ENCODE peak calls at places on chromosomes 12 and 14, in nine cellular contexts. One of them, this sample, is unnamed.

GRCh38 chr14:21352587-21352986 is 31.2 kb downstream of the SUPT16H start:
- DNase-seq in activated naive CD4-positive, alpha-beta T cell treated with Interleukin-2 at 50 U/mL for 16 hours: no peak
- DNase-seq in transverse colon: no peak
- DNase-seq in CD4-positive, CD25-positive, alpha-beta regulatory T cell: no peak
- DNase-seq in left colon: no peak
- DNase-seq in amniotic stem cell: no peak
- DNase-seq in NCI-H1417: no peak
- DNase-seq in Karpas-422: no peak
- DNase-seq in CD8-positive, alpha-beta memory T cell: no peak
- DNase-seq in this sample: no peak

GRCh38 chr12:29398495-29398894 is 17.5 kb upstream of the ERGIC2 start:
- DNase-seq in CD4-positive, CD25-positive, alpha-beta regulatory T cell: no peak
- DNase-seq in left colon: no peak
- DNase-seq in NCI-H1417: no peak
- DNase-seq in transverse colon: no peak
- DNase-seq in Karpas-422: no peak
- DNase-seq in CD8-positive, alpha-beta memory T cell: no peak
- DNase-seq in amniotic stem cell: no peak
- DNase-seq in activated naive CD4-positive, alpha-beta T cell treated with Interleukin-2 at 50 U/mL for 16 hours: no peak
- DNase-seq in this sample: no peak

GRCh38 chr12:122081697-122082221 is 3.2 kb downstream of the MLXIP start:
- DNase-seq in transverse colon: peak
- DNase-seq in left colon: peak
- DNase-seq in CD4-positive, CD25-positive, alpha-beta regulatory T cell: peak
- DNase-seq in activated naive CD4-positive, alpha-beta T cell treated with Interleukin-2 at 50 U/mL for 16 hours: no peak
- DNase-seq in amniotic stem cell: no peak
- DNase-seq in NCI-H1417: peak
- DNase-seq in Karpas-422: peak
- DNase-seq in CD8-positive, alpha-beta memory T cell: peak
- DNase-seq in this sample: no peak

GRCh38 chr14:38238332-38238731 is 17.6 kb downstream of the CLEC14A start:
- DNase-seq in amniotic stem cell: no peak
- DNase-seq in transverse colon: no peak
- DNase-seq in activated naive CD4-positive, alpha-beta T cell treated with Interleukin-2 at 50 U/mL for 16 hours: no peak
- DNase-seq in CD4-positive, CD25-positive, alpha-beta regulatory T cell: no peak
- DNase-seq in NCI-H1417: no peak
- DNase-seq in left colon: no peak
- DNase-seq in CD8-positive, alpha-beta memory T cell: no peak
- DNase-seq in Karpas-422: no peak
- DNase-seq in this sample: no peak

GRCh38 chr14:66383771-66384170 is 102.4 kb upstream of the CCDC196 start:
- DNase-seq in activated naive CD4-positive, alpha-beta T cell treated with Interleukin-2 at 50 U/mL for 16 hours: no peak
- DNase-seq in transverse colon: no peak
- DNase-seq in CD4-positive, CD25-positive, alpha-beta regulatory T cell: no peak
- DNase-seq in left colon: no peak
- DNase-seq in amniotic stem cell: no peak
- DNase-seq in Karpas-422: no peak
- DNase-seq in NCI-H1417: no peak
- DNase-seq in CD8-positive, alpha-beta memory T cell: no peak
- DNase-seq in this sample: no peak

GRCh38 chr14:64680013-64680674 is 24.1 kb upstream of the PLEKHG3 start:
- DNase-seq in left colon: peak
- DNase-seq in CD8-positive, alpha-beta memory T cell: no peak
- DNase-seq in Karpas-422: no peak
- DNase-seq in transverse colon: peak
- DNase-seq in CD4-positive, CD25-positive, alpha-beta regulatory T cell: no peak
- DNase-seq in activated naive CD4-positive, alpha-beta T cell treated with Interleukin-2 at 50 U/mL for 16 hours: no peak
- DNase-seq in NCI-H1417: peak
- DNase-seq in amniotic stem cell: no peak
- DNase-seq in this sample: no peak

GRCh38 chr12:115337693-115338543 is 653.9 kb upstream of the TBX3 start:
- DNase-seq in CD4-positive, CD25-positive, alpha-beta regulatory T cell: no peak
- DNase-seq in amniotic stem cell: peak
- DNase-seq in Karpas-422: no peak
- DNase-seq in activated naive CD4-positive, alpha-beta T cell treated with Interleukin-2 at 50 U/mL for 16 hours: no peak
- DNase-seq in NCI-H1417: peak
- DNase-seq in left colon: peak
- DNase-seq in CD8-positive, alpha-beta memory T cell: no peak
- DNase-seq in transverse colon: peak
- DNase-seq in this sample: peak

GRCh38 chr12:68001486-68002466 is 12.5 kb downstream of the IFNG-AS1 start:
- DNase-seq in transverse colon: no peak
- DNase-seq in NCI-H1417: peak
- DNase-seq in CD4-positive, CD25-positive, alpha-beta regulatory T cell: peak
- DNase-seq in Karpas-422: peak
- DNase-seq in activated naive CD4-positive, alpha-beta T cell treated with Interleukin-2 at 50 U/mL for 16 hours: no peak
- DNase-seq in CD8-positive, alpha-beta memory T cell: no peak
- DNase-seq in left colon: no peak
- DNase-seq in amniotic stem cell: no peak
- DNase-seq in this sample: peak

GRCh38 chr12:132561784-132562156 is 48.6 kb downstream of the LRCOL1 start:
- DNase-seq in amniotic stem cell: no peak
- DNase-seq in transverse colon: no peak
- DNase-seq in left colon: no peak
- DNase-seq in Karpas-422: peak
- DNase-seq in NCI-H1417: no peak
- DNase-seq in CD4-positive, CD25-positive, alpha-beta regulatory T cell: no peak
- DNase-seq in CD8-positive, alpha-beta memory T cell: no peak
- DNase-seq in activated naive CD4-positive, alpha-beta T cell treated with Interleukin-2 at 50 U/mL for 16 hours: peak
- DNase-seq in this sample: peak

GRCh38 chr14:69574266-69574953 is at the start of gene CCDC177:
- DNase-seq in Karpas-422: peak
- DNase-seq in CD4-positive, CD25-positive, alpha-beta regulatory T cell: peak
- DNase-seq in transverse colon: peak
- DNase-seq in CD8-positive, alpha-beta memory T cell: peak
- DNase-seq in activated naive CD4-positive, alpha-beta T cell treated with Interleukin-2 at 50 U/mL for 16 hours: peak
- DNase-seq in NCI-H1417: peak
- DNase-seq in amniotic stem cell: no peak
- DNase-seq in left colon: no peak
- DNase-seq in this sample: peak

GRCh38 chr12:54404061-54405004 is 14.7 kb downstream of the ITGA5 start:
- DNase-seq in transverse colon: peak
- DNase-seq in amniotic stem cell: peak
- DNase-seq in activated naive CD4-positive, alpha-beta T cell treated with Interleukin-2 at 50 U/mL for 16 hours: peak
- DNase-seq in CD8-positive, alpha-beta memory T cell: peak
- DNase-seq in left colon: no peak
- DNase-seq in NCI-H1417: peak
- DNase-seq in CD4-positive, CD25-positive, alpha-beta regulatory T cell: peak
- DNase-seq in Karpas-422: peak
- DNase-seq in this sample: peak

GRCh38 chr12:28574746-28575592 is 384.7 kb downstream of the CCDC91 start:
- DNase-seq in transverse colon: peak
- DNase-seq in CD8-positive, alpha-beta memory T cell: no peak
- DNase-seq in amniotic stem cell: no peak
- DNase-seq in left colon: peak
- DNase-seq in CD4-positive, CD25-positive, alpha-beta regulatory T cell: no peak
- DNase-seq in Karpas-422: no peak
- DNase-seq in NCI-H1417: no peak
- DNase-seq in activated naive CD4-positive, alpha-beta T cell treated with Interleukin-2 at 50 U/mL for 16 hours: no peak
- DNase-seq in this sample: peak

GRCh38 chr12:76226397-76226796 is 121.8 kb downstream of the BBS10 start:
- DNase-seq in left colon: no peak
- DNase-seq in CD8-positive, alpha-beta memory T cell: no peak
- DNase-seq in CD4-positive, CD25-positive, alpha-beta regulatory T cell: no peak
- DNase-seq in transverse colon: no peak
- DNase-seq in activated naive CD4-positive, alpha-beta T cell treated with Interleukin-2 at 50 U/mL for 16 hours: no peak
- DNase-seq in amniotic stem cell: no peak
- DNase-seq in NCI-H1417: no peak
- DNase-seq in Karpas-422: no peak
- DNase-seq in this sample: peak

GRCh38 chr12:30201301-30202160 is 417.8 kb upstream of the TMTC1 start:
- DNase-seq in CD4-positive, CD25-positive, alpha-beta regulatory T cell: no peak
- DNase-seq in CD8-positive, alpha-beta memory T cell: no peak
- DNase-seq in transverse colon: no peak
- DNase-seq in NCI-H1417: no peak
- DNase-seq in left colon: no peak
- DNase-seq in amniotic stem cell: no peak
- DNase-seq in Karpas-422: no peak
- DNase-seq in activated naive CD4-positive, alpha-beta T cell treated with Interleukin-2 at 50 U/mL for 16 hours: no peak
- DNase-seq in this sample: peak

GRCh38 chr14:80567905-80568512 is 356.7 kb upstream of the DIO2 start:
- DNase-seq in CD4-positive, CD25-positive, alpha-beta regulatory T cell: no peak
- DNase-seq in activated naive CD4-positive, alpha-beta T cell treated with Interleukin-2 at 50 U/mL for 16 hours: no peak
- DNase-seq in amniotic stem cell: no peak
- DNase-seq in Karpas-422: no peak
- DNase-seq in CD8-positive, alpha-beta memory T cell: no peak
- DNase-seq in transverse colon: no peak
- DNase-seq in NCI-H1417: no peak
- DNase-seq in left colon: no peak
- DNase-seq in this sample: no peak

GRCh38 chr12:114684870-114685273 is 897 bp upstream of the TBX3 start:
- DNase-seq in activated naive CD4-positive, alpha-beta T cell treated with Interleukin-2 at 50 U/mL for 16 hours: no peak
- DNase-seq in CD8-positive, alpha-beta memory T cell: no peak
- DNase-seq in CD4-positive, CD25-positive, alpha-beta regulatory T cell: no peak
- DNase-seq in NCI-H1417: no peak
- DNase-seq in transverse colon: no peak
- DNase-seq in amniotic stem cell: no peak
- DNase-seq in left colon: no peak
- DNase-seq in Karpas-422: no peak
- DNase-seq in this sample: no peak

GRCh38 chr12:108779998-108780688 is 48.8 kb upstream of the CORO1C start:
- DNase-seq in NCI-H1417: no peak
- DNase-seq in left colon: no peak
- DNase-seq in amniotic stem cell: no peak
- DNase-seq in Karpas-422: no peak
- DNase-seq in CD8-positive, alpha-beta memory T cell: no peak
- DNase-seq in activated naive CD4-positive, alpha-beta T cell treated with Interleukin-2 at 50 U/mL for 16 hours: no peak
- DNase-seq in transverse colon: no peak
- DNase-seq in CD4-positive, CD25-positive, alpha-beta regulatory T cell: no peak
- DNase-seq in this sample: no peak

GRCh38 chr12:30417697-30418231 is 277.9 kb downstream of the IPO8 start:
- DNase-seq in amniotic stem cell: no peak
- DNase-seq in left colon: no peak
- DNase-seq in NCI-H1417: no peak
- DNase-seq in activated naive CD4-positive, alpha-beta T cell treated with Interleukin-2 at 50 U/mL for 16 hours: no peak
- DNase-seq in CD8-positive, alpha-beta memory T cell: no peak
- DNase-seq in transverse colon: peak
- DNase-seq in Karpas-422: no peak
- DNase-seq in CD4-positive, CD25-positive, alpha-beta regulatory T cell: no peak
- DNase-seq in this sample: peak

GRCh38 chr14:92783813-92784431 is 10.2 kb upstream of the GOLGA5 start:
- DNase-seq in amniotic stem cell: peak
- DNase-seq in NCI-H1417: peak
- DNase-seq in transverse colon: peak
- DNase-seq in left colon: no peak
- DNase-seq in CD4-positive, CD25-positive, alpha-beta regulatory T cell: peak
- DNase-seq in CD8-positive, alpha-beta memory T cell: no peak
- DNase-seq in Karpas-422: peak
- DNase-seq in activated naive CD4-positive, alpha-beta T cell treated with Interleukin-2 at 50 U/mL for 16 hours: no peak
- DNase-seq in this sample: peak

GRCh38 chr14:97459180-97459579 is 662.0 kb downstream of the VRK1 start:
- DNase-seq in CD8-positive, alpha-beta memory T cell: no peak
- DNase-seq in transverse colon: no peak
- DNase-seq in activated naive CD4-positive, alpha-beta T cell treated with Interleukin-2 at 50 U/mL for 16 hours: no peak
- DNase-seq in Karpas-422: no peak
- DNase-seq in NCI-H1417: no peak
- DNase-seq in CD4-positive, CD25-positive, alpha-beta regulatory T cell: no peak
- DNase-seq in left colon: no peak
- DNase-seq in amniotic stem cell: no peak
- DNase-seq in this sample: no peak

GRCh38 chr12:14111230-14111865 is 129.9 kb upstream of the GRIN2B start:
- DNase-seq in CD8-positive, alpha-beta memory T cell: no peak
- DNase-seq in amniotic stem cell: no peak
- DNase-seq in Karpas-422: peak
- DNase-seq in left colon: no peak
- DNase-seq in CD4-positive, CD25-positive, alpha-beta regulatory T cell: peak
- DNase-seq in NCI-H1417: no peak
- DNase-seq in activated naive CD4-positive, alpha-beta T cell treated with Interleukin-2 at 50 U/mL for 16 hours: no peak
- DNase-seq in transverse colon: no peak
- DNase-seq in this sample: peak

GRCh38 chr12:101127521-101128219 is 82.4 kb downstream of the SLC5A8 start:
- DNase-seq in NCI-H1417: no peak
- DNase-seq in CD4-positive, CD25-positive, alpha-beta regulatory T cell: no peak
- DNase-seq in Karpas-422: peak
- DNase-seq in activated naive CD4-positive, alpha-beta T cell treated with Interleukin-2 at 50 U/mL for 16 hours: no peak
- DNase-seq in left colon: no peak
- DNase-seq in CD8-positive, alpha-beta memory T cell: no peak
- DNase-seq in amniotic stem cell: peak
- DNase-seq in transverse colon: no peak
- DNase-seq in this sample: no peak

GRCh38 chr12:12645485-12645884 is 33.8 kb downstream of the CREBL2 start:
- DNase-seq in Karpas-422: peak
- DNase-seq in NCI-H1417: peak
- DNase-seq in left colon: no peak
- DNase-seq in CD8-positive, alpha-beta memory T cell: peak
- DNase-seq in amniotic stem cell: no peak
- DNase-seq in CD4-positive, CD25-positive, alpha-beta regulatory T cell: peak
- DNase-seq in activated naive CD4-positive, alpha-beta T cell treated with Interleukin-2 at 50 U/mL for 16 hours: peak
- DNase-seq in transverse colon: peak
- DNase-seq in this sample: peak

GRCh38 chr12:15701721-15702156 is 87.4 kb downstream of the EPS8 start:
- DNase-seq in left colon: no peak
- DNase-seq in activated naive CD4-positive, alpha-beta T cell treated with Interleukin-2 at 50 U/mL for 16 hours: no peak
- DNase-seq in CD8-positive, alpha-beta memory T cell: no peak
- DNase-seq in CD4-positive, CD25-positive, alpha-beta regulatory T cell: peak
- DNase-seq in NCI-H1417: no peak
- DNase-seq in transverse colon: no peak
- DNase-seq in amniotic stem cell: no peak
- DNase-seq in Karpas-422: no peak
- DNase-seq in this sample: no peak

GRCh38 chr12:124376435-124376834 is 81.5 kb downstream of the RFLNA start:
- DNase-seq in transverse colon: no peak
- DNase-seq in NCI-H1417: no peak
- DNase-seq in CD4-positive, CD25-positive, alpha-beta regulatory T cell: no peak
- DNase-seq in activated naive CD4-positive, alpha-beta T cell treated with Interleukin-2 at 50 U/mL for 16 hours: no peak
- DNase-seq in left colon: no peak
- DNase-seq in amniotic stem cell: no peak
- DNase-seq in Karpas-422: no peak
- DNase-seq in CD8-positive, alpha-beta memory T cell: no peak
- DNase-seq in this sample: no peak

GRCh38 chr12:85186236-85186635 is 93.8 kb upstream of the ALX1 start:
- DNase-seq in CD4-positive, CD25-positive, alpha-beta regulatory T cell: no peak
- DNase-seq in CD8-positive, alpha-beta memory T cell: no peak
- DNase-seq in Karpas-422: no peak
- DNase-seq in transverse colon: no peak
- DNase-seq in amniotic stem cell: no peak
- DNase-seq in activated naive CD4-positive, alpha-beta T cell treated with Interleukin-2 at 50 U/mL for 16 hours: no peak
- DNase-seq in left colon: no peak
- DNase-seq in NCI-H1417: no peak
- DNase-seq in this sample: no peak

GRCh38 chr14:68172664-68173063 is 353.1 kb downstream of the RAD51B start:
- DNase-seq in transverse colon: no peak
- DNase-seq in amniotic stem cell: no peak
- DNase-seq in CD8-positive, alpha-beta memory T cell: no peak
- DNase-seq in activated naive CD4-positive, alpha-beta T cell treated with Interleukin-2 at 50 U/mL for 16 hours: no peak
- DNase-seq in CD4-positive, CD25-positive, alpha-beta regulatory T cell: no peak
- DNase-seq in Karpas-422: no peak
- DNase-seq in NCI-H1417: no peak
- DNase-seq in left colon: no peak
- DNase-seq in this sample: peak

GRCh38 chr12:108846320-108846719 is 11.1 kb downstream of the SSH1 start:
- DNase-seq in NCI-H1417: no peak
- DNase-seq in left colon: no peak
- DNase-seq in transverse colon: no peak
- DNase-seq in amniotic stem cell: no peak
- DNase-seq in activated naive CD4-positive, alpha-beta T cell treated with Interleukin-2 at 50 U/mL for 16 hours: no peak
- DNase-seq in CD8-positive, alpha-beta memory T cell: no peak
- DNase-seq in Karpas-422: no peak
- DNase-seq in CD4-positive, CD25-positive, alpha-beta regulatory T cell: no peak
- DNase-seq in this sample: no peak

GRCh38 chr12:120314220-120314619 is 12.1 kb downstream of the SIRT4 start:
- DNase-seq in CD4-positive, CD25-positive, alpha-beta regulatory T cell: no peak
- DNase-seq in transverse colon: no peak
- DNase-seq in NCI-H1417: no peak
- DNase-seq in activated naive CD4-positive, alpha-beta T cell treated with Interleukin-2 at 50 U/mL for 16 hours: no peak
- DNase-seq in left colon: no peak
- DNase-seq in Karpas-422: peak
- DNase-seq in CD8-positive, alpha-beta memory T cell: no peak
- DNase-seq in amniotic stem cell: no peak
- DNase-seq in this sample: peak

GRCh38 chr14:44154446-44154845 is 352.6 kb downstream of the FSCB start:
- DNase-seq in transverse colon: no peak
- DNase-seq in amniotic stem cell: no peak
- DNase-seq in activated naive CD4-positive, alpha-beta T cell treated with Interleukin-2 at 50 U/mL for 16 hours: no peak
- DNase-seq in CD8-positive, alpha-beta memory T cell: no peak
- DNase-seq in Karpas-422: no peak
- DNase-seq in CD4-positive, CD25-positive, alpha-beta regulatory T cell: no peak
- DNase-seq in NCI-H1417: no peak
- DNase-seq in left colon: no peak
- DNase-seq in this sample: no peak

GRCh38 chr12:96698521-96698920 is 208.5 kb upstream of the NEDD1 start:
- DNase-seq in NCI-H1417: no peak
- DNase-seq in transverse colon: no peak
- DNase-seq in left colon: no peak
- DNase-seq in CD4-positive, CD25-positive, alpha-beta regulatory T cell: no peak
- DNase-seq in Karpas-422: no peak
- DNase-seq in amniotic stem cell: no peak
- DNase-seq in CD8-positive, alpha-beta memory T cell: no peak
- DNase-seq in activated naive CD4-positive, alpha-beta T cell treated with Interleukin-2 at 50 U/mL for 16 hours: no peak
- DNase-seq in this sample: peak

This sample was measured in DMS53.